ENCODE peak calls at places on chromosomes 3 and 15, in six cellular contexts. N is endodermal cell; Q is GM18507; Z is GM04503; Y is activated naive CD8-positive, alpha-beta T cell treated with anti-CD3 and anti-CD28 coated beads, Interleukin-2, amount 50 U/mL, for 24 hours; T is activated effector memory CD4-positive, alpha-beta T cell treated with anti-CD3 and anti-CD28 coated beads, Interleukin-2, amount 50 U/mL, for 16 hours. P is an unnamed sample.

GRCh38 chr3:133824961-133825485 is 19.4 kb downstream of the SRPRB start:
- DNase-seq in Q (no peak), N (no peak), Y (no peak), T (no peak), Z (no peak), P (peak)

GRCh38 chr3:194532591-194532990 is 45.8 kb upstream of the ATP13A3 start:
- DNase-seq in Y (no peak), Q (no peak), Z (no peak), N (no peak), T (no peak), P (no peak)

GRCh38 chr3:157261000-157261399 is 101.1 kb upstream of the CCNL1 start:
- DNase-seq in Z (peak), N (no peak), Q (no peak), T (no peak), Y (no peak), P (no peak)

GRCh38 chr3:157120071-157120892 is 39.7 kb downstream of the CCNL1 start:
- DNase-seq in T (no peak), Y (no peak), N (no peak), Q (no peak), Z (no peak), P (no peak)

GRCh38 chr3:143234521-143234920 is 115.0 kb downstream of the CHST2 start:
- DNase-seq in Q (no peak), N (no peak), Z (no peak), T (no peak), Y (no peak), P (no peak)

GRCh38 chr3:46122046-46122445 is 86.1 kb downstream of the CCR1 start:
- DNase-seq in Q (no peak), T (no peak), Z (no peak), Y (no peak), N (no peak), P (no peak)

GRCh38 chr3:127373701-127374625 is 86.1 kb upstream of the PRR20G start:
- DNase-seq in T (no peak), Y (peak), N (peak), Q (no peak), Z (no peak), P (no peak)

GRCh38 chr3:159380891-159381290 is 579.0 kb downstream of the MFSD1 start:
- DNase-seq in Z (no peak), Q (no peak), Y (no peak), T (no peak), N (no peak), P (no peak)

GRCh38 chr3:100144255-100144866 is 30.1 kb upstream of the FILIP1L start:
- DNase-seq in T (no peak), Z (no peak), N (no peak), Q (no peak), Y (no peak), P (no peak)

GRCh38 chr3:52498134-52499054 is 3.3 kb downstream of the STAB1 start:
- DNase-seq in T (no peak), Z (peak), Y (no peak), Q (no peak), N (no peak), P (peak)

GRCh38 chr15:29323557-29323956 is 53.9 kb upstream of the NSMCE3 start:
- DNase-seq in Y (no peak), T (no peak), Z (no peak), Q (no peak), N (no peak), P (no peak)

GRCh38 chr15:80514071-80514780 is 110.0 kb downstream of the ARNT2 start:
- DNase-seq in Z (peak), Q (no peak), T (no peak), Y (no peak), N (no peak), P (no peak)

GRCh38 chr3:197165890-197166289 is 132.5 kb downstream of the DLG1 start:
- DNase-seq in Z (no peak), N (no peak), Q (no peak), Y (no peak), T (no peak), P (no peak)

GRCh38 chr3:23739536-23739935 is 66.2 kb upstream of the UBE2E1 start:
- DNase-seq in Y (no peak), Q (no peak), T (no peak), Z (peak), N (no peak), P (no peak)

GRCh38 chr3:10263549-10264363 is 15.5 kb downstream of the TATDN2 start:
- DNase-seq in Q (peak), Y (peak), Z (no peak), N (peak), T (peak), P (no peak)

GRCh38 chr3:149277338-149277813 is 55.7 kb upstream of the CP start:
- DNase-seq in Y (no peak), Q (no peak), T (no peak), Z (no peak), N (no peak), P (no peak)

GRCh38 chr3:108818404-108818803 is 4.2 kb upstream of the TRAT1 start:
- DNase-seq in Z (no peak), Q (no peak), N (peak), Y (peak), T (peak), P (no peak)

GRCh38 chr15:79025201-79025600 is 65.4 kb downstream of the RASGRF1 start:
- DNase-seq in Q (no peak), N (peak), T (no peak), Z (no peak), Y (peak), P (no peak)

GRCh38 chr3:177026505-177027277 is 170.6 kb downstream of the TBL1XR1 start:
- DNase-seq in Z (no peak), N (no peak), Y (no peak), T (no peak), Q (no peak), P (no peak)

GRCh38 chr3:7289113-7289512 is 428.2 kb downstream of the GRM7 start:
- DNase-seq in N (no peak), Y (no peak), Z (no peak), T (no peak), Q (no peak), P (no peak)

GRCh38 chr15:75178171-75178937 is 23.3 kb upstream of the C15orf39 start:
- DNase-seq in T (no peak), Z (no peak), Q (no peak), Y (no peak), N (peak), P (no peak)

GRCh38 chr3:196207833-196208607 is 3.2 kb downstream of the ZDHHC19 start:
- DNase-seq in T (peak), N (peak), Y (peak), Q (no peak), Z (no peak), P (peak)